ENCODE peak calls at places on chromosomes 12 and 14, in ten cellular contexts. U is neuronal stem cell, P is DND-41, G is HCT116, W is astrocyte, M is GM23338, R is osteoblast, X is MM.1S, T is IMR-90, Q is Karpas-422. D is an unnamed sample.

GRCh38 chr14:89504602-89505320 is 87.7 kb upstream of the FOXN3 start:
- DNase-seq in M (no peak), Q (no peak), X (no peak), U (no peak), T (peak; percentile 84), G (no peak), R (peak; percentile 88), W (peak; percentile 87), P (peak; percentile 46), D (peak; percentile 35)

GRCh38 chr12:128980623-128981022 is 127.3 kb downstream of the GLT1D1 start:
- DNase-seq in X (no peak), G (no peak), R (no peak), Q (no peak), U (no peak), W (no peak), P (no peak), M (no peak), T (no peak), D (no peak)

GRCh38 chr12:32488132-32488531 is 88.8 kb downstream of the FGD4 start:
- DNase-seq in M (no peak), Q (no peak), G (no peak), W (no peak), X (no peak), R (peak; percentile 26), U (no peak), P (no peak), T (no peak), D (no peak)

GRCh38 chr12:57110189-57111045 is 745 bp downstream of the STAT6 start:
- DNase-seq in W (no peak), Q (peak; percentile 85), U (no peak), T (peak; percentile 37), X (peak; percentile 47), P (peak; percentile 74), G (no peak), M (peak; percentile 96), R (peak; percentile 93), D (peak; percentile 32)

GRCh38 chr12:96313606-96314005 is 86.6 kb downstream of the CDK17 start:
- DNase-seq in T (no peak), W (no peak), R (no peak), M (no peak), G (no peak), P (no peak), X (peak; percentile 35), Q (no peak), U (no peak), D (no peak)

GRCh38 chr14:47674148-47674545 is 1.3 kb downstream of the MDGA2 start:
- DNase-seq in M (peak; percentile 55), U (no peak), G (no peak), X (no peak), W (no peak), R (peak; percentile 48), Q (no peak), T (no peak), P (no peak), D (no peak)

GRCh38 chr12:121992059-121992879 is 29.4 kb upstream of the BCL7A start:
- DNase-seq in W (peak; percentile 99), U (no peak), Q (no peak), R (peak; percentile 99), G (no peak), X (no peak), P (no peak), M (no peak), T (peak; percentile 99), D (peak; percentile 99)

GRCh38 chr12:123278150-123278627 is 6.5 kb upstream of the CDK2AP1 start:
- DNase-seq in P (no peak), Q (peak; percentile 79), M (no peak), U (no peak), T (no peak), X (peak; percentile 52), W (no peak), R (no peak), G (no peak), D (no peak)

GRCh38 chr14:76329951-76330350 is 46.0 kb upstream of the ESRRB start:
- DNase-seq in W (no peak), G (no peak), X (no peak), Q (no peak), R (no peak), P (no peak), U (no peak), M (peak; percentile 41), T (no peak), D (no peak)

GRCh38 chr14:76328457-76329137 is 47.3 kb upstream of the ESRRB start:
- DNase-seq in W (no peak), G (no peak), M (no peak), P (no peak), X (no peak), R (no peak), Q (no peak), T (no peak), U (no peak), D (no peak)

GRCh38 chr14:76331328-76332011 is 44.5 kb upstream of the ESRRB start:
- DNase-seq in W (no peak), P (no peak), X (no peak), R (no peak), Q (no peak), U (no peak), M (no peak), T (no peak), G (no peak), D (no peak)

GRCh38 chr14:76330411-76331327 is 45.3 kb upstream of the ESRRB start:
- DNase-seq in G (no peak), P (no peak), U (no peak), T (no peak), R (no peak), M (peak; percentile 55), Q (no peak), W (no peak), X (no peak), D (no peak)

DNA sequence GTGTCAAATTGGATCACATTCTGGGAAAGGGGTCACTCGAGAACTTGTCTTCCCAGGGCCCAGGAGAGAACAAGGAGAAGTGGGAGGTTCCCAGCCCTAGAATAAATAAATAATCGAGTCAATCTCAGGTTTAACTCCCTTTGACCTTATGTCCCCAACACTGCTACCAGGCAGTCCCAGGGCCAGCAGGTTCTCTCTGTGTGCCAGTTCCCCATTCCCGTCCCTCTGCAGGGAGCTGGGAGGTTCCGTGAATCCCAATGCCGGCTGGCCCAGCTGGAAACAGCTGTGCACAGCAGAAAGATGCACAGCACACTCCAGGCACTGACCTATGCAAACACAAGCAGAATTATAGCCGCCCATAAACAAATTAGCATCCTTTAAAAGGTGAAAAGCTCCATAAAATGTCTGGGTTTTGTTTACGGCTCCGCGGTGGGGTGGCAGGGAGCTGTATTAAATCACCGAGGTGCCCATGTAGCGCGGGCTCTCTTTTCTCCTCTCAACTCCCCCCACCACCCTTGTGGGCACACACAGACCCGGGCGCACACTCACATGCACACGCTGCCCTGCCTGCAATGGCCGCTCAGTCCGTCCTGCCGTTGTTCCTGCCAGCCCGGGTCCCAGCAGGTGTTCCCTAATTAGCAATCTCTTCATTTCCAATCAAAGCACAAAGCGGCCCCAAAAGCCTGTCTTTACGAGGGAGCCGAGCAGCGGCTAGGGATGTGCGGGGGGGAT is 46.6 kb upstream of the ESRRB start:
- DNase-seq in P (no peak), R (no peak), X (no peak), T (no peak), U (no peak), Q (no peak), G (no peak), W (no peak), M (peak; percentile 82), D (no peak)
- H2AFZ ChIP-seq in P (no peak overlapping the region), R (no peak overlapping the region), X (no peak overlapping the region), T (no peak overlapping the region), U (peak overlapping the region; percentile 78), Q (no peak overlapping the region), G (no peak overlapping the region), W (no peak overlapping the region), M (peak overlapping the region; percentile 98), D (peak overlapping the region; percentile 26)

GRCh38 chr14:99687284-99688209 is 3.4 kb downstream of the CYP46A1 start:
- DNase-seq in R (peak; percentile 83), P (no peak), W (no peak), T (no peak), M (peak; percentile 82), G (peak; percentile 15), X (peak; percentile 19), U (peak; percentile 47), Q (peak; percentile 74), D (peak; percentile 40)
- H2AFZ ChIP-seq in R (no peak overlapping the region), P (no peak overlapping the region), W (no peak overlapping the region), T (no peak overlapping the region), M (peak overlapping the region; percentile 81), G (no peak overlapping the region), X (no peak overlapping the region), U (no peak overlapping the region), Q (no peak overlapping the region), D (no peak overlapping the region)

GRCh38 chr12:52686063-52686462 is 5.9 kb upstream of the KRT1 start:
- DNase-seq in Q (no peak), W (no peak), T (no peak), X (no peak), G (no peak), M (no peak), U (no peak), P (no peak), R (no peak), D (no peak)

GRCh38 chr12:52683575-52684300 is 3.5 kb upstream of the KRT1 start:
- DNase-seq in X (no peak), G (no peak), P (no peak), U (no peak), T (no peak), R (no peak), Q (no peak), M (no peak), W (no peak), D (no peak)

GRCh38 chr12:52684431-52684830 is 4.2 kb upstream of the KRT1 start:
- DNase-seq in G (no peak), M (no peak), P (no peak), Q (no peak), R (no peak), X (no peak), W (no peak), U (no peak), T (no peak), D (no peak)

GRCh38 chr12:52686756-52687487 is 6.7 kb upstream of the KRT1 start:
- DNase-seq in G (no peak), X (no peak), W (no peak), P (no peak), T (no peak), M (no peak), Q (no peak), R (no peak), U (no peak), D (no peak)

DNA sequence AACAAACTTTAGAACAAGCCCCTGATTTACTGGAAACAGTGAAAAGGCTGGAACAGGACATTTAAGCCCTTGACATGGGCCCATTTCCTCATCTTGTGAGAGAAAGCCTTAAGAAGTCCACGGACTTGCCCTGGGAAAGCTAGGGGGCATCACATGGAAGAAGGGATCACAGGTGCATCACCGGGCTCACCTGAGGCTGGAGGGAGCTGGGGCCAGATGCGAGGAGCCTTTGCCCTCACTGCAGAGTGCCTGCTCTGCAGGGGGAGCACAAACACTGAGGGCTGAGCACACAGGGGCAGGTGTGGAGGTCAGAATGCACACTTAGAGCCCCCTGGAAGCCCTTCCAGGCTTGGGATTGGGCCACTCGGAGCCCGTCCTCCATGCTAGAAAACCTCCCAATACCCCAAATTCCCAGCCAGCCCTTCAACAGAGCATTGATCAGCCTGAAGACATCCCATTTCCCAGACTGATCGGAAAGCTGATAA is 5.2 kb upstream of the KRT1 start:
- DNase-seq in R (no peak), T (no peak), M (no peak), P (no peak), X (no peak), G (no peak), Q (no peak), W (no peak), U (no peak), D (no peak)
- H2AFZ ChIP-seq in R (no peak overlapping the region), T (no peak overlapping the region), M (no peak overlapping the region), P (no peak overlapping the region), X (no peak overlapping the region), G (no peak overlapping the region), Q (no peak overlapping the region), W (no peak overlapping the region), U (no peak overlapping the region), D (no peak overlapping the region)

DNA sequence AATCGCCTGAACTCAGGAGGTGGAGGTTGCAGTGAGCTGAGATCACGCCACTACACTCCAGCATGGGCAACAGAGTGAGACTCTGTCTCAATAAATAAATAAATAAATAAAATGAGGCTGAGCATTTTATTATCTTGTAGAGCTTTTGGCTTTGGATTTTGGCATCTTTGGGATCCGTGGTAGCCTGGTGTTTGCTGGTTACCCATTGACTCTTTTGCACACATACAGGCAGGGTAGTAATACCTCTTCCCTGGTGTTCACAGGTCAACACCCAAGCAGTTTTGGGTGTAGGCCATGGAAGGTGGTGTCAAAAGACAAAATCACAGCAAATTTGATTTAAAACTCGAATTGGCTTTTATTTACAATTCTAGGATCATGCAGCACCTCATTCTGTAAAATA is 27.8 kb downstream of the ACACB start:
- DNase-seq in M (no peak), R (no peak), T (no peak), P (no peak), U (no peak), G (no peak), X (no peak), W (no peak), Q (no peak), D (no peak)
- H2AFZ ChIP-seq in M (no peak overlapping the region), R (no peak overlapping the region), T (no peak overlapping the region), P (no peak overlapping the region), U (no peak overlapping the region), G (no peak overlapping the region), X (no peak overlapping the region), W (no peak overlapping the region), Q (no peak overlapping the region), D (no peak overlapping the region)

D was measured in PC-3.